ENCODE peak calls at places on chromosomes 6 and 20, in eight cellular contexts. O, A, F, I, M, K, R and N are unnamed samples.

GRCh38 chr6:4256969-4257368 is 121.6 kb upstream of the ECI2 start:
- DNase-seq in O (no peak), A (no peak), F (no peak), I (no peak), M (no peak), K (no peak), R (no peak), N (no peak)

GRCh38 chr20:25739615-25740320 is 43.1 kb upstream of the ZNF337 start:
- DNase-seq in O (peak; percentile 90), A (no peak), F (no peak), I (peak; percentile 18), M (no peak), K (no peak), R (no peak), N (no peak)

GRCh38 chr6:138833819-138834539 is 38.1 kb downstream of the ECT2L start:
- DNase-seq in O (no peak), A (no peak), F (no peak), I (no peak), M (no peak), K (no peak), R (no peak), N (no peak)

GRCh38 chr6:108331982-108332381 is 37.1 kb downstream of the AFG1L start:
- DNase-seq in O (peak; percentile 19), A (no peak), F (no peak), I (no peak), M (no peak), K (no peak), R (no peak), N (no peak)

GRCh38 chr20:48605364-48606116 is 222.3 kb downstream of the PREX1 start:
- DNase-seq in O (no peak), A (no peak), F (no peak), I (no peak), M (no peak), K (peak; percentile 24), R (no peak), N (no peak)

GRCh38 chr6:82568290-82568993 is 204.8 kb downstream of the TPBG start:
- DNase-seq in O (no peak), A (no peak), F (no peak), I (no peak), M (no peak), K (no peak), R (no peak), N (no peak)

GRCh38 chr6:134272365-134272764 is 45.5 kb downstream of the SGK1 start:
- DNase-seq in O (no peak), A (no peak), F (no peak), I (peak; percentile 27), M (no peak), K (no peak), R (no peak), N (peak; percentile 30)

GRCh38 chr6:46715106-46715505 is 20.1 kb downstream of the PLA2G7 start:
- DNase-seq in O (peak; percentile 80), A (no peak), F (no peak), I (no peak), M (no peak), K (no peak), R (no peak), N (no peak)

GRCh38 chr20:57069442-57069841 is 197.0 kb downstream of the BMP7 start:
- DNase-seq in O (no peak), A (no peak), F (no peak), I (no peak), M (no peak), K (no peak), R (no peak), N (no peak)

GRCh38 chr20:49713779-49714712 is at the start of gene B4GALT5:
- DNase-seq in O (peak; percentile 80), A (peak; percentile 80), F (peak; percentile 51), I (peak; percentile 44), M (peak; percentile 76), K (peak; percentile 76), R (peak; percentile 95), N (peak; percentile 68)

GRCh38 chr20:5181492-5181891 is 54.7 kb downstream of the CDS2 start:
- DNase-seq in O (peak; percentile 67), A (no peak), F (no peak), I (no peak), M (no peak), K (no peak), R (no peak), N (no peak)

GRCh38 chr6:108801331-108801730 is 46.9 kb upstream of the ARMC2 start:
- DNase-seq in O (no peak), A (no peak), F (no peak), I (no peak), M (no peak), K (no peak), R (no peak), N (no peak)

GRCh38 chr20:57388953-57389694 is 2.1 kb upstream of the RBM38 start:
- DNase-seq in O (peak; percentile 89), A (peak; percentile 26), F (peak; percentile 59), I (peak; percentile 67), M (peak; percentile 75), K (peak; percentile 87), R (peak; percentile 98), N (peak; percentile 65)

GRCh38 chr6:2665169-2666070 is 85.3 kb downstream of the MYLK4 start:
- DNase-seq in O (no peak), A (no peak), F (no peak), I (no peak), M (no peak), K (no peak), R (no peak), N (no peak)

GRCh38 chr20:58075565-58075964 is 152.9 kb downstream of the ANKRD60 start:
- DNase-seq in O (no peak), A (no peak), F (no peak), I (no peak), M (peak; percentile 7), K (no peak), R (no peak), N (no peak)

GRCh38 chr6:89079611-89080213 is 839 bp upstream of the PNRC1 start:
- DNase-seq in O (peak; percentile 38), A (no peak), F (peak; percentile 67), I (peak; percentile 80), M (peak; percentile 51), K (peak; percentile 78), R (peak; percentile 20), N (peak; percentile 84)

GRCh38 chr20:23047738-23048214 is 1.7 kb downstream of the THBD start:
- DNase-seq in O (no peak), A (no peak), F (no peak), I (no peak), M (no peak), K (peak; percentile 65), R (no peak), N (no peak)

GRCh38 chr20:62233684-62234083 is 4.6 kb upstream of the OSBPL2 start:
- DNase-seq in O (no peak), A (no peak), F (no peak), I (no peak), M (no peak), K (no peak), R (no peak), N (no peak)

GRCh38 chr6:3356824-3357420 is 98.2 kb downstream of the PSMG4 start:
- DNase-seq in O (peak; percentile 77), A (no peak), F (no peak), I (no peak), M (no peak), K (no peak), R (no peak), N (no peak)

GRCh38 chr6:129493396-129493902 is 216.5 kb downstream of the ARHGAP18 start:
- DNase-seq in O (peak; percentile 67), A (peak; percentile 83), F (no peak), I (no peak), M (no peak), K (no peak), R (peak; percentile 18), N (no peak)

GRCh38 chr6:142870787-142871371 is 74.1 kb downstream of the HIVEP2 start:
- DNase-seq in O (no peak), A (no peak), F (no peak), I (no peak), M (no peak), K (no peak), R (no peak), N (no peak)

GRCh38 chr20:32476684-32477593 is 108.2 kb downstream of the NOL4L start:
- DNase-seq in O (no peak), A (no peak), F (no peak), I (no peak), M (no peak), K (no peak), R (no peak), N (no peak)

GRCh38 chr6:141677598-141678211 is 455.0 kb upstream of the GJE1 start:
- DNase-seq in O (peak; percentile 63), A (peak; percentile 40), F (no peak), I (peak; percentile 2), M (no peak), K (no peak), R (peak; percentile 28), N (no peak)

GRCh38 chr6:53014034-53014433 is 18.9 kb upstream of the GSTA4 start:
- DNase-seq in O (no peak), A (no peak), F (no peak), I (no peak), M (no peak), K (no peak), R (no peak), N (no peak)
- H3K36me3 ChIP-seq in O (peaks cover 16% of the 10 kb centered on the region), A (no peaks in the 10 kb centered on the region), F (peaks cover 56% of the 10 kb centered on the region), I (peaks cover 85% of the 10 kb centered on the region), M (peaks cover 40% of the 10 kb centered on the region), K (peaks cover 73% of the 10 kb centered on the region), R (peaks cover 5% of the 10 kb centered on the region), N (peaks cover 42% of the 10 kb centered on the region)

GRCh38 chr20:21534453-21534852 is 20.6 kb upstream of the NKX2-2 start:
- DNase-seq in O (no peak), A (no peak), F (no peak), I (no peak), M (peak; percentile 54), K (no peak), R (no peak), N (no peak)
- H3K9me3 ChIP-seq in O (no peaks in the 10 kb centered on the region), A (no peaks in the 10 kb centered on the region), F (no peaks in the 10 kb centered on the region), I (no peaks in the 10 kb centered on the region), M (no peaks in the 10 kb centered on the region), K (no peaks in the 10 kb centered on the region), R (no peaks in the 10 kb centered on the region), N (no peaks in the 10 kb centered on the region)

GRCh38 chr6:159875194-159875593 is 15.6 kb upstream of the MAS1 start:
- DNase-seq in O (no peak), A (no peak), F (no peak), I (no peak), M (no peak), K (no peak), R (no peak), N (no peak)

GRCh38 chr6:159866286-159867247 is 24.2 kb upstream of the MAS1 start:
- DNase-seq in O (no peak), A (no peak), F (no peak), I (no peak), M (no peak), K (no peak), R (no peak), N (no peak)

GRCh38 chr6:159874475-159874874 is 16.3 kb upstream of the MAS1 start:
- DNase-seq in O (no peak), A (no peak), F (no peak), I (no peak), M (no peak), K (no peak), R (no peak), N (no peak)

GRCh38 chr6:159871241-159871640 is 19.5 kb upstream of the MAS1 start:
- DNase-seq in O (no peak), A (no peak), F (no peak), I (no peak), M (no peak), K (no peak), R (no peak), N (no peak)

GRCh38 chr6:159871911-159872310 is 18.9 kb upstream of the MAS1 start:
- DNase-seq in O (no peak), A (no peak), F (no peak), I (no peak), M (no peak), K (no peak), R (no peak), N (no peak)
- H3K36me3 ChIP-seq in O (no peaks in the 10 kb centered on the region), A (no peaks in the 10 kb centered on the region), F (no peaks in the 10 kb centered on the region), I (no peaks in the 10 kb centered on the region), M (no peaks in the 10 kb centered on the region), K (no peaks in the 10 kb centered on the region), R (no peaks in the 10 kb centered on the region), N (no peaks in the 10 kb centered on the region)

GRCh38 chr20:17990278-17990972 is 21.6 kb downstream of the MGME1 start:
- DNase-seq in O (peak; percentile 69), A (no peak), F (no peak), I (no peak), M (no peak), K (no peak), R (no peak), N (no peak)
- H3K9me3 ChIP-seq in O (no peaks in the 10 kb centered on the region), A (no peaks in the 10 kb centered on the region), F (no peaks in the 10 kb centered on the region), I (no peaks in the 10 kb centered on the region), M (no peaks in the 10 kb centered on the region), K (no peaks in the 10 kb centered on the region), R (no peaks in the 10 kb centered on the region), N (no peaks in the 10 kb centered on the region)